ENCODE peak calls at places on chromosomes 5 and 9, in eight cellular contexts. E is mammary epithelial cell, T is fibroblast of lung, B is K562, J is GM23338, L is HepG2, F is HCT116, Z is trophoblast cell. X is an unnamed sample.
A peak's percentile ranks its signal among the peaks of the same experiment; 100 is the strongest.

GRCh38 chr9:36791204-36791948 is 218.7 kb downstream of the MELK start:
- DNase-seq in E (peak; percentile 21), T (no peak), B (no peak), J (no peak), L (no peak), F (no peak), Z (peak; percentile 72), X (no peak)

GRCh38 chr5:95153581-95153980 is 131.3 kb downstream of the MCTP1 start:
- DNase-seq in E (no peak), T (peak; percentile 11), B (no peak), J (no peak), L (no peak), F (no peak), Z (no peak), X (no peak)

GRCh38 chr5:172770675-172771438 is at the start of gene DUSP1:
- DNase-seq in E (peak; percentile 95), T (peak; percentile 96), B (peak; percentile 98), J (peak; percentile 97), L (peak; percentile 88), F (peak; percentile 89), Z (peak; percentile 96), X (peak; percentile 99)

GRCh38 chr5:104659497-104659896 is 1096.9 kb upstream of the NUDT12 start:
- DNase-seq in E (no peak), T (no peak), B (no peak), J (no peak), L (no peak), F (no peak), Z (no peak), X (no peak)

GRCh38 chr5:172459396-172460165 is 5.3 kb upstream of the SH3PXD2B start:
- DNase-seq in E (no peak), T (no peak), B (no peak), J (no peak), L (no peak), F (no peak), Z (no peak), X (no peak)

GRCh38 chr9:33921967-33922895 is 105.3 kb downstream of the UBE2R2 start:
- DNase-seq in E (no peak), T (no peak), B (peak; percentile 40), J (peak; percentile 75), L (peak; percentile 21), F (peak; percentile 7), Z (no peak), X (peak; percentile 77)

GRCh38 chr5:72146056-72146455 is 38.8 kb downstream of the MAP1B start:
- DNase-seq in E (no peak), T (no peak), B (no peak), J (no peak), L (no peak), F (no peak), Z (no peak), X (no peak)

GRCh38 chr9:137293482-137294090 is 8.5 kb downstream of the NRARP start:
- DNase-seq in E (no peak), T (no peak), B (no peak), J (no peak), L (no peak), F (no peak), Z (no peak), X (no peak)

GRCh38 chr5:1735320-1735970 is 64.2 kb downstream of the MRPL36 start:
- DNase-seq in E (no peak), T (no peak), B (no peak), J (no peak), L (no peak), F (no peak), Z (no peak), X (peak; percentile 44)

GRCh38 chr5:10331341-10331796 is 22.1 kb upstream of the MARCHF6 start:
- DNase-seq in E (no peak), T (peak; percentile 81), B (no peak), J (no peak), L (peak; percentile 89), F (no peak), Z (no peak), X (no peak)

GRCh38 chr9:127783111-127783621 is 2.7 kb upstream of the CDK9 start:
- DNase-seq in E (no peak), T (no peak), B (no peak), J (no peak), L (no peak), F (no peak), Z (no peak), X (peak; percentile 78)
- H3K4me3 ChIP-seq in E (no peak overlapping the region), T (no peak overlapping the region), B (no peak overlapping the region), J (no peak overlapping the region), L (no peak overlapping the region), F (no peak overlapping the region), Z (no peak overlapping the region), X (no peak overlapping the region)

DNA sequence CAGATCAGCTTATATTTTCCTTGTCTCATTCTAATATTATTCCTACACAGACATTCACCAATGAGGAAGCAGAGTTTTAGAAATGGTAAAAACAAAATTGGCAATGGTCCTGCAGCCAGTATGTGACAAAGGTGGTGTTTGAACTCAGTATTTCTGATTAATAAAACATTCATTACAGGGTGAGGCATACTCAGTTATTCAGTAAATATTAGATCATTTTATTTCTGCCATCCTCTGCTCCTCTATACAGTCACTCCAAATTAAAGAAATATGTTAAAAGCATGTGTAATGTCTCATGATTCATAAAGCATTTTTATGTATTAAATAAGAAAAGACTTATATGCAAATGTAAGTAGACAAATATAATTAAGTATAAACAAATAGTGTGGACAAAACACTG is 684.6 kb upstream of the ACO1 start:
- DNase-seq in E (no peak), T (no peak), B (no peak), J (no peak), L (no peak), F (no peak), Z (no peak), X (no peak)
- H3K4me2 ChIP-seq in E (peak overlapping the region; percentile 28), T (no peak overlapping the region), B (no peak overlapping the region), J (no peak overlapping the region), L (no peak overlapping the region), F (no peak overlapping the region), Z (no peak overlapping the region), X (no peak overlapping the region)

DNA sequence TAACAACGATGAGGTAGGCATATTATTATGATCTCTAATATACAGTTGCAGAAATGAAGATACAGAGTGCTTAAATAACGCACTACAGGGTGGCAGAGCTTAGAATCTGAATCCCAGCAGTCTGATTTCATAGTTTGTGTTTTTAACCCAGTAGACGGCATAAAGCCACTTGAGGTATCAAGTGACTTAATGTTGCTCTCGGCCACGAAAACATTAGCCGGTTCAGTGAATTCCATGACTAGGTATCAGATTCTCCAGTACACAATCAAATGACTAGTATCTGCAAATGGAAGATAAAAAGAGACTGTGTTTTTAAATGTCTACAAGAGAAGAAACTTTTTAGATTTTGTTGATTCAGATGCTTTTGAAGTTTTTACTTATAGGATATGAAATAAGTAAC is 24.8 kb downstream of the SMC2 start:
- DNase-seq in E (no peak), T (no peak), B (no peak), J (no peak), L (no peak), F (no peak), Z (no peak), X (no peak)
- H3K36me3 ChIP-seq in E (peaks cover 40% of the 10 kb centered on the region), T (no peaks in the 10 kb centered on the region), B (peaks cover 83% of the 10 kb centered on the region), J (peaks cover 21% of the 10 kb centered on the region), L (peaks cover 63% of the 10 kb centered on the region), F (peaks cover 11% of the 10 kb centered on the region), Z (peaks cover 4% of the 10 kb centered on the region), X (peaks cover 13% of the 10 kb centered on the region)

GRCh38 chr5:141510850-141511718 is 22.2 kb downstream of the PCDHGC5 start:
- DNase-seq in E (no peak), T (no peak), B (no peak), J (no peak), L (no peak), F (no peak), Z (no peak), X (no peak)

GRCh38 chr5:141513021-141513626 is 24.2 kb downstream of the PCDHGC5 start:
- DNase-seq in E (no peak), T (peak; percentile 57), B (no peak), J (peak; percentile 51), L (no peak), F (no peak), Z (no peak), X (peak; percentile 92)

GRCh38 chr5:141511771-141512325 is 23.0 kb downstream of the PCDHGC5 start:
- DNase-seq in E (no peak), T (no peak), B (peak; percentile 57), J (no peak), L (no peak), F (no peak), Z (no peak), X (no peak)

GRCh38 chr5:141513627-141514329 is 24.9 kb downstream of the PCDHGC5 start:
- DNase-seq in E (peak; percentile 89), T (peak; percentile 92), B (no peak), J (peak; percentile 91), L (no peak), F (no peak), Z (peak; percentile 24), X (peak; percentile 92)

GRCh38 chr5:141512390-141513020 is 23.6 kb downstream of the PCDHGC5 start:
- DNase-seq in E (peak; percentile 50), T (peak; percentile 59), B (peak; percentile 86), J (peak; percentile 98), L (peak; percentile 45), F (peak; percentile 32), Z (peak; percentile 73), X (peak; percentile 88)
- H3K4me3 ChIP-seq in E (peak overlapping the region; percentile 32), T (peak overlapping the region; percentile 45), B (no peak overlapping the region), J (peak overlapping the region; percentile 97), L (no peak overlapping the region), F (no peak overlapping the region), Z (peak overlapping the region; percentile 67), X (peak overlapping the region; percentile 75)